ENCODE peak calls at places on chromosome 4, in seven cellular contexts. U is stimulated activated CD8-positive, alpha-beta memory T cell treated with anti-CD3 and anti-CD28 coated beads, Interleukin-7, amount 100 ng/mL, for 24 hours; E is fibroblast of pulmonary artery; C is GM20000; A is AG08395; M is endothelial cell; G is NCI-H187 treated with DMSO at 0.1 percent for 48 hours. S is an unnamed sample.

GRCh38 chr4:56821394-56822263 is at the start of gene SPINK2:
- DNase-seq in A (no peak), C (peak; percentile 46), M (peak; percentile 46), E (no peak), U (peak; percentile 34), G (no peak), S (peak; percentile 44)

GRCh38 chr4:25727711-25728493 is 72.3 kb downstream of the SLC34A2 start:
- DNase-seq in C (no peak), M (no peak), E (no peak), A (no peak), U (no peak), G (peak; percentile 96), S (no peak)

GRCh38 chr4:6834867-6835266 is 52.3 kb downstream of the KIAA0232 start:
- DNase-seq in G (no peak), A (peak; percentile 25), C (no peak), E (peak; percentile 22), U (no peak), M (no peak), S (no peak)

GRCh38 chr4:3439391-3439790 is 2.4 kb upstream of the HGFAC start:
- DNase-seq in U (no peak), M (no peak), E (no peak), C (no peak), A (no peak), G (no peak), S (no peak)

GRCh38 chr4:7933631-7934510 is 5.8 kb downstream of the AFAP1 start:
- DNase-seq in U (no peak), E (no peak), G (no peak), A (no peak), M (no peak), C (no peak), S (no peak)

GRCh38 chr4:24979554-24979953 is 51.2 kb downstream of the LGI2 start:
- DNase-seq in U (no peak), C (no peak), E (peak; percentile 87), G (no peak), A (peak; percentile 39), M (no peak), S (no peak)

GRCh38 chr4:139556071-139556734 is at the start of gene SETD7:
- DNase-seq in M (peak; percentile 53), E (peak; percentile 82), U (no peak), C (peak; percentile 65), A (peak; percentile 70), G (no peak), S (peak; percentile 57)

GRCh38 chr4:80841587-80842281 is 188.8 kb upstream of the BMP3 start:
- DNase-seq in U (no peak), A (no peak), C (no peak), E (no peak), M (no peak), G (no peak), S (no peak)

GRCh38 chr4:88575222-88575621 is 17.1 kb upstream of the HERC3 start:
- DNase-seq in A (no peak), M (no peak), C (no peak), G (no peak), E (no peak), U (no peak), S (no peak)

GRCh38 chr4:24244663-24245519 is 339.5 kb downstream of the DHX15 start:
- DNase-seq in U (no peak), A (peak; percentile 31), G (no peak), E (no peak), C (no peak), M (no peak), S (no peak)

GRCh38 chr4:150421612-150422011 is 160.3 kb upstream of the MAB21L2 start:
- DNase-seq in G (no peak), M (no peak), A (no peak), U (no peak), E (no peak), C (no peak), S (no peak)

GRCh38 chr4:76306882-76307669 is 543 bp downstream of the STBD1 start:
- DNase-seq in M (peak; percentile 47), C (peak; percentile 40), A (peak; percentile 66), E (peak; percentile 50), U (no peak), G (no peak), S (no peak)

GRCh38 chr4:113159901-113160545 is 110.6 kb downstream of the ANK2 start:
- DNase-seq in E (no peak), A (no peak), G (no peak), U (no peak), M (no peak), C (no peak), S (no peak)